ENCODE peak calls at places on chromosome 13, in nine cellular contexts. Y is brain microvascular endothelial cell, F is K562, W is cardiac fibroblast, X is foreskin fibroblast, D is fibroblast of mammary gland, G is natural killer cell, M is mesothelial cell of epicardium, H is astrocyte of the cerebellum. C is an unnamed sample.

GRCh38 chr13:22926176-22927007 is 254.4 kb upstream of the SGCG start:
- DNase-seq in Y (no peak), F (peak; percentile 88), W (no peak), X (peak; percentile 31), D (peak; percentile 65), G (no peak), M (peak; percentile 48), H (no peak), C (peak; percentile 60)

GRCh38 chr13:24511019-24511823 is 1.4 kb downstream of the PARP4 start:
- DNase-seq in Y (peak; percentile 86), F (peak; percentile 30), W (peak; percentile 91), X (peak; percentile 89), D (peak; percentile 86), G (peak; percentile 37), M (no peak), H (peak; percentile 79), C (no peak)

GRCh38 chr13:27171244-27171829 is at the start of gene USP12:
- DNase-seq in Y (no peak), F (peak; percentile 48), W (no peak), X (peak; percentile 71), D (peak; percentile 25), G (no peak), M (peak; percentile 59), H (no peak), C (peak; percentile 77)

GRCh38 chr13:41199061-41199460 is 4.7 kb upstream of the KBTBD7 start:
- DNase-seq in Y (no peak), F (no peak), W (no peak), X (no peak), D (no peak), G (no peak), M (no peak), H (no peak), C (no peak)

GRCh38 chr13:111973186-111974064 is 93.5 kb upstream of the SOX1 start:
- DNase-seq in Y (no peak), F (no peak), W (no peak), X (no peak), D (no peak), G (no peak), M (no peak), H (no peak), C (no peak)

GRCh38 chr13:34025746-34026145 is 207.8 kb downstream of the RFC3 start:
- DNase-seq in Y (peak; percentile 86), F (no peak), W (peak; percentile 54), X (peak; percentile 81), D (peak; percentile 69), G (no peak), M (no peak), H (peak; percentile 57), C (no peak)

GRCh38 chr13:50513528-50513863 is 330.0 kb downstream of the DLEU7 start:
- DNase-seq in Y (no peak), F (no peak), W (no peak), X (no peak), D (no peak), G (no peak), M (no peak), H (no peak), C (no peak)

GRCh38 chr13:42497798-42498197 is 76.2 kb upstream of the TNFSF11 start:
- DNase-seq in Y (peak; percentile 86), F (no peak), W (peak; percentile 92), X (peak; percentile 75), D (peak; percentile 87), G (no peak), M (no peak), H (peak; percentile 32), C (no peak)

GRCh38 chr13:44399045-44399444 is 25.4 kb downstream of the SERP2 start:
- DNase-seq in Y (no peak), F (no peak), W (no peak), X (no peak), D (no peak), G (no peak), M (no peak), H (no peak), C (no peak)

GRCh38 chr13:30196025-30196424 is 111.3 kb downstream of the KATNAL1 start:
- DNase-seq in Y (peak; percentile 67), F (no peak), W (peak; percentile 12), X (peak; percentile 12), D (peak; percentile 48), G (no peak), M (no peak), H (peak; percentile 74), C (peak; percentile 44)

GRCh38 chr13:43965446-43965845 is 85.7 kb downstream of the LACC1 start:
- DNase-seq in Y (no peak), F (no peak), W (no peak), X (no peak), D (no peak), G (no peak), M (no peak), H (no peak), C (peak; percentile 15)

GRCh38 chr13:30848332-30849027 is 57.6 kb upstream of the MEDAG start:
- DNase-seq in Y (no peak), F (no peak), W (no peak), X (no peak), D (no peak), G (no peak), M (no peak), H (no peak), C (no peak)

GRCh38 chr13:113742000-113742441 is 17.0 kb upstream of the TMEM255B start:
- DNase-seq in Y (no peak), F (peak; percentile 27), W (peak; percentile 36), X (peak; percentile 87), D (peak; percentile 58), G (no peak), M (peak; percentile 17), H (no peak), C (peak; percentile 46)
- TF ChIP-seq CTCF in Y (peak; percentile 53), F (no peak), W (peak; percentile 24), X (no peak), D (peak; percentile 16), G (no peak), M (no peak), H (peak; percentile 26), C (peak; percentile 28)

DNA sequence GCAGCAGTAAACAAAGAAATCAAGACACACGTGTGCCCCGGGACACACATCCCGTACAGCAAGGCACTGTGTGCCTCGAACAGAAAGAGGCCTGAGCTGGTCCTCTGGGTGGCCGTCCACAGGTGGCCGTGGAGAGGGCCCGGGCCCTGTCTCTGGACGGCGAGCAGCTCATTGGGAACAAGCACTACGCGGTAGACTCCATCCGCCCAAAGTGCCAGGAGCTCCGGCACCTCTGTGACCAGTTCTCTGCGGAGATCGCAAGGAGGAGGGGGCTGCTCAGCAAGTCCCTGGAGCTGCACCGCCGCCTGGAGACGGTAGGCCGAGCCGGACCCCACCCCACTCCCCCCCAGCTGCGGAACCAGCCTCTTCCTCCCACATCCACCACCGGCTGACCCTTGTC is 30.7 kb upstream of the F7 start:
- DNase-seq in Y (no peak), F (no peak), W (no peak), X (no peak), D (no peak), G (no peak), M (no peak), H (no peak), C (no peak)
- TF ChIP-seq CTCF in Y (no peak), F (no peak), W (no peak), X (no peak), D (no peak), G (no peak), M (no peak), H (no peak), C (no peak)

GRCh38 chr13:47997384-47997783 is 3.7 kb downstream of the SUCLA2 start:
- DNase-seq in Y (no peak), F (no peak), W (no peak), X (no peak), D (no peak), G (no peak), M (no peak), H (no peak), C (no peak)

GRCh38 chr13:47990427-47990826 is 10.6 kb downstream of the SUCLA2 start:
- DNase-seq in Y (no peak), F (no peak), W (no peak), X (no peak), D (no peak), G (no peak), M (no peak), H (no peak), C (no peak)

GRCh38 chr13:47990920-47991466 is 10.1 kb downstream of the SUCLA2 start:
- DNase-seq in Y (no peak), F (no peak), W (no peak), X (no peak), D (no peak), G (no peak), M (no peak), H (no peak), C (no peak)

DNA sequence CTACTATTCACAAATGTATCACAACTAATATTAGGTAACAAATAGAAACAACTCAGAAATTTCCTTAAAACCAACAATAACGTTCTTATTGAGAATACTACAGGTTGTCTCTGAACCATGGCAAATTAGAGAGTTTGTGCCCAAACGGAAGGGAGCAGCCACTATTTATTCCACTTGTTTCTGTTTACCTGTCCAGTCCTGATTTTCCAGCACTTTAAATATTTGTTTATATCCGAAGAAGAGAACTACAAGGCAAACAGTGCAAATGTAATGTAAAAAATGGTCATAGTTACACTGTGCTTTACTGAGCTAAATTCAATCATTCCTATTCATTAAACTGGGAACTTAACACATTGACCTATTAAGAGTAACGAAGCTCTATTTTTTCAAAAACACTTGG is 9.2 kb downstream of the SUCLA2 start:
- DNase-seq in Y (no peak), F (no peak), W (no peak), X (no peak), D (no peak), G (no peak), M (no peak), H (no peak), C (no peak)
- TF ChIP-seq CTCF in Y (no peak), F (no peak), W (no peak), X (no peak), D (no peak), G (no peak), M (no peak), H (no peak), C (no peak)

GRCh38 chr13:72562686-72563085 is 164.7 kb downstream of the MZT1 start:
- DNase-seq in Y (no peak), F (no peak), W (no peak), X (no peak), D (no peak), G (no peak), M (no peak), H (no peak), C (no peak)

GRCh38 chr13:72570019-72570418 is 157.4 kb downstream of the MZT1 start:
- DNase-seq in Y (no peak), F (no peak), W (no peak), X (no peak), D (no peak), G (no peak), M (no peak), H (no peak), C (no peak)

GRCh38 chr13:72567566-72567965 is 159.9 kb downstream of the MZT1 start:
- DNase-seq in Y (no peak), F (no peak), W (no peak), X (no peak), D (no peak), G (no peak), M (no peak), H (no peak), C (no peak)

GRCh38 chr13:72561791-72562190 is 165.6 kb downstream of the MZT1 start:
- DNase-seq in Y (no peak), F (no peak), W (no peak), X (no peak), D (no peak), G (no peak), M (no peak), H (no peak), C (no peak)

DNA sequence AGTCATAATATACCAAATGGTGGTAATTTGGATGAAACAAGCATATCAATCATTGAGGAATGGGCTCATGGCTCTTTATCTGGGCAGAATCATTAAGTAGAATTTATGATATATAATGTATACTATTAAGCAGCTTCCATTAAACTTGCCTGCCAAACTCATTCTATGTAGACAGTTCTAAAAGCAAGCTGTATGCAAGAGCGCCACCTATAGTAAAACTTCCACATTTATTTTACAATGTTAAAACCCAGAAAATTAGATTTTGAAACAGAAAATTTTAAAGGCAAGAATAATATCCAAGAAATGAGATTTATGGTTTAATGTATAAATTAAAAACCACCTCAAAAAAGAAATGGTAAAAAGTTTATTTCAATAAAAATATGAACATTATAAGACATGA is 161.5 kb downstream of the MZT1 start:
- DNase-seq in Y (peak; percentile 11), F (peak; percentile 2), W (peak; percentile 42), X (peak; percentile 1), D (peak; percentile 30), G (no peak), M (no peak), H (peak; percentile 22), C (peak; percentile 5)
- TF ChIP-seq CTCF in Y (peak; percentile 56), F (peak; percentile 35), W (peak; percentile 51), X (peak; percentile 38), D (peak; percentile 46), G (no peak), M (peak; percentile 77), H (peak; percentile 60), C (peak; percentile 80)